ENCODE peak calls at places on chromosomes 1 and 21, in eight cellular contexts. K, X, O, G, I, Y, N and T are unnamed samples.

GRCh38 chr1:43381609-43382008 is 8.0 kb downstream of the MED8 start:
- DNase-seq in O (no peak), N (no peak), G (no peak), Y (no peak), I (no peak), K (no peak), X (no peak), T (no peak)

GRCh38 chr1:77562596-77563154 is 119.8 kb downstream of the ZZZ3 start:
- DNase-seq in K (no peak), Y (no peak), I (no peak), O (no peak), N (no peak), G (no peak), X (no peak), T (no peak)

GRCh38 chr1:107135466-107135865 is 5.4 kb upstream of the NTNG1 start:
- DNase-seq in I (peak), O (peak), G (no peak), K (no peak), N (no peak), Y (no peak), X (no peak), T (no peak)

GRCh38 chr1:181038399-181038873 is 4.7 kb downstream of the MR1 start:
- DNase-seq in K (peak), I (peak), G (peak), N (peak), X (peak), O (peak), Y (peak), T (peak)

GRCh38 chr1:153775432-153776311 is 465 bp downstream of the SLC27A3 start:
- DNase-seq in Y (peak), G (peak), O (peak), X (peak), N (peak), K (peak), I (peak), T (peak)

GRCh38 chr1:207873055-207873890 is 37.7 kb downstream of the CD34 start:
- DNase-seq in K (no peak), O (no peak), G (no peak), Y (no peak), X (no peak), I (no peak), N (no peak), T (no peak)

GRCh38 chr1:74729741-74730478 is 2.9 kb downstream of the CRYZ start:
- DNase-seq in N (peak), G (peak), X (peak), K (peak), I (no peak), Y (no peak), O (peak), T (no peak)

GRCh38 chr1:63575340-63575826 is 17.8 kb upstream of the PGM1 start:
- DNase-seq in N (peak), I (no peak), K (peak), O (peak), X (peak), Y (no peak), G (peak), T (no peak)

GRCh38 chr1:63124666-63125191 is 197.6 kb upstream of the FOXD3 start:
- DNase-seq in X (no peak), N (peak), I (no peak), Y (no peak), K (no peak), G (peak), O (peak), T (no peak)

GRCh38 chr1:211377539-211378461 is 51.2 kb downstream of the TRAF5 start:
- DNase-seq in O (no peak), I (no peak), G (no peak), X (no peak), Y (no peak), N (no peak), K (no peak), T (no peak)

GRCh38 chr1:118650084-118650807 is 337.9 kb downstream of the TBX15 start:
- DNase-seq in N (no peak), O (no peak), X (no peak), G (no peak), K (no peak), Y (no peak), I (no peak), T (no peak)

GRCh38 chr1:208089971-208090755 is 154.0 kb downstream of the PLXNA2 start:
- DNase-seq in K (no peak), N (no peak), X (no peak), O (peak), I (no peak), Y (no peak), G (peak), T (no peak)

GRCh38 chr1:71587961-71588360 is 507.1 kb upstream of the ZRANB2 start:
- DNase-seq in G (no peak), K (peak), O (peak), Y (no peak), N (no peak), X (no peak), I (no peak), T (no peak)

GRCh38 chr1:244065960-244066388 is 14.9 kb downstream of the ZBTB18 start:
- DNase-seq in X (no peak), Y (no peak), G (no peak), N (peak), I (no peak), O (peak), K (no peak), T (no peak)

GRCh38 chr1:41404308-41404755 is 43.1 kb downstream of the FOXO6 start:
- DNase-seq in N (peak), K (peak), I (peak), X (peak), Y (no peak), O (peak), G (peak), T (no peak)

GRCh38 chr1:162349635-162350330 is 26.9 kb downstream of the SPATA46 start:
- DNase-seq in K (peak), N (peak), I (no peak), G (peak), O (peak), Y (no peak), X (peak), T (no peak)

GRCh38 chr1:165109013-165109412 is 247.5 kb downstream of the LMX1A start:
- DNase-seq in X (no peak), Y (no peak), G (no peak), O (no peak), K (peak), N (no peak), I (no peak), T (no peak)

GRCh38 chr21:38937286-38937790 is 131.6 kb downstream of the ETS2 start:
- DNase-seq in G (no peak), N (no peak), Y (no peak), O (no peak), I (no peak), X (no peak), K (no peak), T (no peak)

GRCh38 chr1:236870721-236871120 is 75.6 kb downstream of the MTR start:
- DNase-seq in Y (no peak), O (no peak), X (no peak), I (no peak), N (no peak), K (no peak), G (no peak), T (no peak)

GRCh38 chr1:159091547-159092397 is 15.2 kb upstream of the AIM2 start:
- DNase-seq in G (no peak), X (no peak), O (peak), I (no peak), K (no peak), Y (no peak), N (peak), T (no peak)

GRCh38 chr1:217137210-217137871 is 414.1 kb upstream of the ESRRG start:
- DNase-seq in I (peak), Y (no peak), X (no peak), K (no peak), G (no peak), N (no peak), O (no peak), T (no peak)

GRCh38 chr1:109391161-109391556 is 6.6 kb downstream of the SORT1 start:
- DNase-seq in K (no peak), Y (no peak), N (no peak), G (no peak), O (peak), X (no peak), I (no peak), T (no peak)

GRCh38 chr1:94418664-94419655 is 771 bp downstream of the ABCD3 start:
- DNase-seq in O (peak), Y (peak), I (peak), X (peak), N (peak), G (no peak), K (peak), T (peak)

GRCh38 chr1:167312871-167313270 is 92.2 kb downstream of the POU2F1 start:
- DNase-seq in K (no peak), X (no peak), N (no peak), O (no peak), Y (no peak), I (no peak), G (no peak), T (no peak)

GRCh38 chr1:210250665-210250997 is 18.0 kb downstream of the SERTAD4 start:
- DNase-seq in K (peak), G (no peak), I (peak), Y (no peak), X (no peak), N (no peak), O (no peak), T (no peak)

GRCh38 chr1:114107474-114108175 is 46.0 kb downstream of the SYT6 start:
- DNase-seq in O (no peak), G (no peak), Y (no peak), K (no peak), I (no peak), X (peak), N (no peak), T (no peak)